ENCODE peak calls at places on chromosomes 6 and 20, in ten cellular contexts. Q, D, C, L, U, F, B, W, N and P are unnamed samples.

GRCh38 chr6:147167576-147168461 is 36.4 kb upstream of the STXBP5 start:
- DNase-seq in Q (no peak), D (no peak), C (no peak), L (no peak), U (no peak), F (no peak), B (no peak), W (no peak), N (no peak), P (no peak)

GRCh38 chr6:7727951-7728854 is 2.3 kb downstream of the BMP6 start:
- DNase-seq in Q (no peak), D (peak; percentile 43), C (peak; percentile 57), L (no peak), U (no peak), F (peak; percentile 19), B (no peak), W (no peak), N (no peak), P (peak; percentile 25)

GRCh38 chr6:83431545-83432165 is 804 bp upstream of the ME1 start:
- DNase-seq in Q (peak; percentile 28), D (no peak), C (peak; percentile 33), L (no peak), U (no peak), F (peak; percentile 72), B (no peak), W (no peak), N (no peak), P (no peak)

GRCh38 chr6:78962458-78962857 is 95.1 kb downstream of the IRAK1BP1 start:
- DNase-seq in Q (no peak), D (no peak), C (no peak), L (no peak), U (no peak), F (no peak), B (no peak), W (no peak), N (no peak), P (no peak)

GRCh38 chr6:143332153-143332845 is 118.2 kb downstream of the ADAT2 start:
- DNase-seq in Q (no peak), D (no peak), C (no peak), L (no peak), U (no peak), F (no peak), B (no peak), W (no peak), N (no peak), P (no peak)

GRCh38 chr6:170251776-170252571 is 38.9 kb downstream of the DLL1 start:
- DNase-seq in Q (no peak), D (no peak), C (no peak), L (no peak), U (no peak), F (no peak), B (no peak), W (no peak), N (no peak), P (no peak)

GRCh38 chr6:141552463-141552862 is 580.3 kb upstream of the GJE1 start:
- DNase-seq in Q (no peak), D (peak; percentile 94), C (no peak), L (peak; percentile 83), U (no peak), F (peak; percentile 97), B (peak; percentile 94), W (no peak), N (no peak), P (peak; percentile 23)

GRCh38 chr6:16769986-16770376 is 8.7 kb upstream of the ATXN1 start:
- DNase-seq in Q (no peak), D (no peak), C (no peak), L (peak; percentile 81), U (no peak), F (peak; percentile 40), B (no peak), W (peak; percentile 65), N (no peak), P (no peak)

GRCh38 chr20:37596890-37597539 is 69.3 kb upstream of the BLCAP start:
- DNase-seq in Q (no peak), D (no peak), C (no peak), L (no peak), U (no peak), F (no peak), B (no peak), W (no peak), N (no peak), P (no peak)

GRCh38 chr6:45736134-45736533 is 279.5 kb downstream of the CLIC5 start:
- DNase-seq in Q (no peak), D (no peak), C (no peak), L (no peak), U (no peak), F (no peak), B (no peak), W (no peak), N (no peak), P (no peak)

GRCh38 chr6:48183174-48183573 is 72.2 kb upstream of the PTCHD4 start:
- DNase-seq in Q (no peak), D (no peak), C (no peak), L (no peak), U (no peak), F (no peak), B (no peak), W (no peak), N (no peak), P (no peak)

GRCh38 chr6:15495375-15495901 is 167.4 kb downstream of the DTNBP1 start:
- DNase-seq in Q (peak; percentile 14), D (no peak), C (no peak), L (no peak), U (no peak), F (peak; percentile 33), B (no peak), W (no peak), N (no peak), P (no peak)

GRCh38 chr6:18244251-18244650 is 20.1 kb downstream of the DEK start:
- DNase-seq in Q (no peak), D (no peak), C (no peak), L (no peak), U (no peak), F (no peak), B (no peak), W (no peak), N (no peak), P (no peak)

GRCh38 chr6:31620586-31621319 is at the start of gene PRRC2A:
- DNase-seq in Q (no peak), D (peak; percentile 75), C (peak; percentile 85), L (peak; percentile 72), U (peak; percentile 74), F (no peak), B (peak; percentile 87), W (no peak), N (peak; percentile 68), P (peak; percentile 82)

GRCh38 chr20:25016471-25016870 is 23.9 kb upstream of the APMAP start:
- DNase-seq in Q (peak; percentile 12), D (no peak), C (no peak), L (no peak), U (peak; percentile 10), F (no peak), B (no peak), W (no peak), N (no peak), P (no peak)

GRCh38 chr20:13008761-13009681 is at the start of gene SPTLC3:
- DNase-seq in Q (peak; percentile 61), D (no peak), C (peak; percentile 60), L (peak; percentile 45), U (peak; percentile 38), F (peak; percentile 73), B (no peak), W (no peak), N (no peak), P (no peak)

GRCh38 chr6:158086054-158086705 is 81.9 kb downstream of the SERAC1 start:
- DNase-seq in Q (no peak), D (no peak), C (no peak), L (no peak), U (no peak), F (no peak), B (no peak), W (peak; percentile 65), N (no peak), P (no peak)

GRCh38 chr6:161353208-161353613 is 79.3 kb upstream of the AGPAT4 start:
- DNase-seq in Q (no peak), D (no peak), C (peak; percentile 89), L (peak; percentile 22), U (no peak), F (peak; percentile 25), B (peak; percentile 59), W (no peak), N (no peak), P (peak; percentile 6)

GRCh38 chr6:36625161-36625919 is 31.2 kb downstream of the SRSF3 start:
- DNase-seq in Q (no peak), D (peak; percentile 65), C (no peak), L (no peak), U (peak; percentile 57), F (peak; percentile 27), B (peak; percentile 52), W (peak; percentile 53), N (no peak), P (peak; percentile 64)

GRCh38 chr6:138115877-138116660 is 8.8 kb upstream of the PERP start:
- DNase-seq in Q (peak; percentile 50), D (peak; percentile 57), C (no peak), L (peak; percentile 55), U (peak; percentile 44), F (peak; percentile 77), B (peak; percentile 81), W (no peak), N (peak; percentile 17), P (peak; percentile 46)

GRCh38 chr20:3896302-3896701 is 7.1 kb downstream of the PANK2 start:
- DNase-seq in Q (no peak), D (no peak), C (no peak), L (no peak), U (no peak), F (no peak), B (no peak), W (no peak), N (no peak), P (no peak)

GRCh38 chr6:146444195-146444594 is 99.4 kb upstream of the RAB32 start:
- DNase-seq in Q (no peak), D (no peak), C (no peak), L (no peak), U (no peak), F (no peak), B (no peak), W (no peak), N (no peak), P (no peak)

GRCh38 chr6:53691667-53692133 is 26.1 kb upstream of the KLHL31 start:
- DNase-seq in Q (no peak), D (peak; percentile 32), C (no peak), L (no peak), U (no peak), F (peak; percentile 63), B (no peak), W (no peak), N (no peak), P (no peak)

GRCh38 chr20:43448748-43449535 is 8.8 kb upstream of the SRSF6 start:
- DNase-seq in Q (no peak), D (peak; percentile 40), C (peak; percentile 66), L (peak; percentile 51), U (no peak), F (peak; percentile 57), B (peak; percentile 73), W (no peak), N (peak; percentile 28), P (peak; percentile 20)

GRCh38 chr20:57481281-57481711 is 43.6 kb downstream of the CTCFL start:
- DNase-seq in Q (no peak), D (no peak), C (no peak), L (no peak), U (peak; percentile 5), F (no peak), B (no peak), W (no peak), N (no peak), P (no peak)

GRCh38 chr20:52572687-52573086 is 381.1 kb upstream of the ZFP64 start:
- DNase-seq in Q (no peak), D (no peak), C (no peak), L (peak; percentile 3), U (no peak), F (peak; percentile 22), B (no peak), W (no peak), N (no peak), P (no peak)

GRCh38 chr6:39980839-39981580 is 46.7 kb upstream of the MOCS1 start:
- DNase-seq in Q (no peak), D (peak; percentile 43), C (peak; percentile 41), L (peak; percentile 6), U (peak; percentile 45), F (peak; percentile 46), B (peak; percentile 56), W (no peak), N (no peak), P (peak; percentile 33)

GRCh38 chr20:1185316-1185741 is 548 bp upstream of the TMEM74B start:
- DNase-seq in Q (no peak), D (peak; percentile 39), C (no peak), L (no peak), U (no peak), F (peak; percentile 15), B (peak; percentile 27), W (no peak), N (no peak), P (peak; percentile 32)